ENCODE peak calls at places on chromosomes 11 and 22, in four cellular contexts. G is A549, H is WTC11, P is HepG2. V is an unnamed sample.
A peak's percentile ranks its signal among the peaks of the same experiment; 100 is the strongest.

GRCh38 chr11:65555693-65556231 is 2.4 kb downstream of the LTBP3 start:
- DNase-seq in G (peak; percentile 67), H (no peak), P (peak; percentile 83), V (peak; percentile 71)

GRCh38 chr11:104694259-104695070 is 203.8 kb downstream of the CASP12 start:
- DNase-seq in G (no peak), H (no peak), P (no peak), V (peak; percentile 82)

GRCh38 chr11:126495281-126495680 is 139.8 kb downstream of the ST3GAL4 start:
- DNase-seq in G (no peak), H (no peak), P (no peak), V (no peak)

GRCh38 chr11:21634491-21634890 is 558.4 kb upstream of the ANO5 start:
- DNase-seq in G (no peak), H (no peak), P (no peak), V (no peak)

GRCh38 chr11:68051191-68052136 is 12.6 kb downstream of the TCIRG1 start:
- DNase-seq in G (peak; percentile 3), H (no peak), P (no peak), V (no peak)

GRCh38 chr11:117885777-117886176 is 9.3 kb upstream of the FXYD6 start:
- DNase-seq in G (no peak), H (no peak), P (peak; percentile 10), V (no peak)

GRCh38 chr11:10329935-10330334 is 25.1 kb downstream of the ADM start:
- DNase-seq in G (no peak), H (no peak), P (no peak), V (peak; percentile 84)

GRCh38 chr22:35299217-35299716 is 427 bp upstream of the TOM1 start:
- DNase-seq in G (no peak), H (no peak), P (no peak), V (no peak)

DNA sequence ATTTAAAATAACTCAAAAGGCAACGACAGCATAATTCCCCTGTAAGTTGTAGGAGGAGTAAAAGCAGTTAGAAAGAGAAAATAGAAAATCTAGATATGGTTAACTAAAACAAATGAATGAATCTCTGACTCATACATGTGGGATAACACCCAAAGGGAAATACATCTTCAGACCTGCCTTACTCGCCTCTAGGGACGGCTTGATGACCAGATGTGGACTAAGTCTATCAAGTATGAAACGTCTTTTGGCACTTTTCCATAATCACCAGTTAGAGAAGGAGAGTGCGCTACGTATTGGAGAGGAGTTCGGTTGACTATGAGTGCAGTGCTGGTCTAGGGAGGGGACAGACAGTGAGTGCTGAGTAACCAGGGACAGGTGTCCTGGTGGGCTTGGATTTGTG is 459.9 kb downstream of the OPCML start:
- DNase-seq in G (no peak), H (no peak), P (no peak), V (no peak)
- TF ChIP-seq JUN in G (no peak), H (no peak), P (no peak), V (no peak)

DNA sequence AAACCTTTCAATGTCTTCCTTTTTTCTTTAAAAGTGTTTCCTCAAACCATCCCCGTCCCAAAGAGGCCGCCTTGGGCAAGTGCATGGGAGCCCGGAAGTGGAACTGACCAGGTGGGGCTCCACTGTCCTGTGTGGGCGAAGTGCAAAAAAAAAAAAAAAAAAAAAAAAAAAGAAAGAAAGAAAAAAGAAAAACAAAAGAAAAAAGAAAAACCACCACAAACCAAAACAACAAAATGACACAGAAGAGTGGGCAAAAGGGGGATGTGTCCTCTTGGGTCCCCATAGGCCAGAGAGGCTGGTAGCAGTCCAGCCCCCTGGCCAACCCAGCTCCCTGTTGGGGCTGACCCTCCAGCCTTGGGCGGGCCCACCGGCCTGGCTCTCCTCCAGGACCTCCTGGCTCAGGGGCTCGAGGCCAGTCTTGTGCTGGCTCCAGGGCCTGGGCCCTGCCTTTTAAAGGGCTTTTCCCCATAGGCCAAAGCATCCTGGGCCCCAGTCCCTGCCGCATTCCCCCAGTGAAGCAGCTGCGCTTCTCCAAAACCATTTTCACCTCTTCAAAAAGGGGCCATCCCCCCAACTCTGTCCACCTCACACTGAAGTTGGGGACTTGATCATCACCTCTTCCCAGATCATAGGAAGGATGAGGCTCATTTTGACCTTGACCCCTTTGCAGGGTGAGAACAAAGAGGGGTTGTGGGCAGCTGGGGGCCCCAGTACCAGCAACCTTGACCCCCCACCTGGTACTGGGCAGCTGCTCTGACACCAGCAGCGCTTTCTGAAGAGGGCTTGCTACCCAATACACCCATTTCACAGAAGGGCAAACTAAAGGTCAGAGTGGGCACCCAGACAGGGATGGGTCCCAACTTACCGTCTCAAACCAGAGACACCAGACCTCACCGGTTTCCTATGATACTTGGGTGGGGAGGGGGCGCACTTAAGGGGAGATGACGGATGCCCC is 9.4 kb downstream of the CBX6 start:
- DNase-seq in G (no peak), H (peak; percentile 41), P (no peak), V (no peak)
- TF ChIP-seq JUN in G (no peak), H (no peak), P (no peak), V (no peak)

DNA sequence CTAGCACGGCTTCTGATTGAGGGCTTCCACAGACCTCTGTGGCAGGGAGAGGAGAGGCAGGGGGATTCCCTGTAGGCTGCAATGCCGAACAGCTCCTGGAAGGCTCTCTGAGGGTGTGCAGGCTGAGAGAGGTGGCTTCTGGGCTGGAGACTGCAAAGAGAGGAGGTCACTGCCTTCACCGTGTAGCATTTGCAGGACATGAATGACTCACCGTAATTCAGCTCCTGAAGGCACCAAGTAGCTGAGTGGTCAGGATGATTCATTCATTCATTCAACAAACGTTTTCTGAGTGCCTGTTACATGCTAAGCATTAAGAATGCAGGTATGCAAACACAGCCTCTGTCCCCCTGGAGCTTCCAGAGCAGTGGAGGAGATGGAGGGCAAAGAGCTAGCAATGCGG is 18.0 kb upstream of the EIF3D start:
- DNase-seq in G (peak; percentile 71), H (no peak), P (peak; percentile 9), V (peak; percentile 15)
- TF ChIP-seq JUN in G (no peak), H (no peak), P (no peak), V (peak; percentile 53)

DNA sequence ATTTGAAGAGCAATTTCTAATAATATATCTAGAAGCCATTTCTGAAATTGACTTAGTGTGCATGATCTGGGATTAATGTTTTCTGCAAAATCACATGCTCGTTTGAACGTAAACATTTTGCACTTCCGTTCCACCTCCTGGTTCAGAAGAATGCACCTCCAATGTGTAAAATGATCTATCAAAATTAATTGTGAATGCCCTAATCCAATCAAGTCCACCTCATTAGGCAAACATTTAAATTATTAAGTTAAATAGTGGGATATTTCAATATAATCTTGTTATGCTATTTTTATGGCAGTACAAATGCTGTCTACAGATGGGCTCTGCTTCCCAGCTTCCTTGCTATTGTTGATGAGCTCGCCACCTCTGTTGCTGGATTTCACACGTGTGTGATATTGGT is 542.5 kb downstream of the INSC start:
- DNase-seq in G (no peak), H (no peak), P (no peak), V (no peak)
- TF ChIP-seq JUN in G (no peak), H (no peak), P (no peak), V (no peak)

GRCh38 chr11:17781626-17782025 is 47.0 kb downstream of the KCNC1 start:
- DNase-seq in G (no peak), H (no peak), P (no peak), V (no peak)

GRCh38 chr11:17782145-17782544 is 47.6 kb downstream of the KCNC1 start:
- DNase-seq in G (no peak), H (no peak), P (no peak), V (no peak)

GRCh38 chr11:17779861-17780594 is 45.4 kb downstream of the KCNC1 start:
- DNase-seq in G (no peak), H (no peak), P (no peak), V (no peak)

GRCh38 chr11:17780668-17781067 is 46.1 kb downstream of the KCNC1 start:
- DNase-seq in G (no peak), H (no peak), P (no peak), V (no peak)

DNA sequence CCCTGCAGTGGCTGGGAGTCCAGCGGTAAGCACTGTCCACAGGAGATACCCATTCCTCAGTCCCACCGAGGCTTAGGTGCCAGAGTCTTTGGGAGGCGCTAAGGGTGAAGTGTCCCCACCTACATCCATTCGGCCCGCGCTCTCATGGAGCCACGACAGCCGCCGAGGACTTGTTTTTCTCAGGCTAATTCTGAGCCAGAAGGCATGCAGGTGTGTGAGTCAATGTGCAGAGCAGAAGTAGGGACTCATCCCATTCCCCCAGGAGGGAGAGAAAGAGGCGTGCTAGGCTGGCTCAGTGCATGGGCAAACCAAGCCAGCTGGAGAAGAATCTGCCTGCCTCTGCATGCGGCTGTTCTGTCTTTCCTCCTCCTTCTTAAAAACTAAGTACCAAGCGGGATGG is 46.6 kb downstream of the KCNC1 start:
- DNase-seq in G (no peak), H (no peak), P (no peak), V (no peak)
- TF ChIP-seq JUN in G (no peak), H (no peak), P (no peak), V (no peak)

GRCh38 chr11:81449588-81450155 is 1284.0 kb downstream of the FAM181B start:
- DNase-seq in G (no peak), H (no peak), P (no peak), V (no peak)
- TF ChIP-seq JUN in G (no peak), H (no peak), P (no peak), V (no peak)

GRCh38 chr22:37282385-37282677 is at the start of gene CYTH4:
- DNase-seq in G (no peak), H (no peak), P (no peak), V (peak; percentile 28)
- TF ChIP-seq JUN in G (no peak), H (no peak), P (no peak), V (no peak)

DNA sequence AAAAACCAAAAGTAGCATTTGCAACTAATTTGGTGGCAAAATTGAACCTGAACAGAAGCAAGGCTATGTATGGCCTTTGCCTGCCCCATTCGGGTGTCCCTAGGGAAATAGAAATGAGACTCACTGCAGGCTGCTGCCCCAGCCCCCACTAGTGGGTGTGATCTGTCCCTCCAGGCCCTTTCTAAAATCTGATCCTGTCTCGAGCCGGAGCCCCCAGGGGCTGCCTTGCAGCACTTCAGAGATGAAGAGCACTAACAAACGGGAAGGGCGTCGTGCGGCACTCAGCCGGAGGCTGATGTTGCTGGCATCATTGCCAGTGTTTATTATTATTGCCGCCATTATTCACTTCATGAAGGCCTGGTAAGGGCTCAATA is 43.2 kb downstream of the CD82 start:
- DNase-seq in G (no peak), H (no peak), P (no peak), V (no peak)
- TF ChIP-seq JUN in G (no peak), H (no peak), P (no peak), V (no peak)